ENCODE peak calls at places on chromosomes 3 and 15, in six cellular contexts. One of them, this sample, is unnamed.

GRCh38 chr3:171770689-171771620 is 39.3 kb downstream of the PLD1 start:
- DNase-seq in HEK293T: peak; percentile 67
- DNase-seq in MM.1S: peak; percentile 79
- DNase-seq in ecto neural progenitor cell: no peak
- DNase-seq in M059J: peak; percentile 55
- DNase-seq in GM04504: no peak
- DNase-seq in this sample: peak; percentile 80

GRCh38 chr3:43176666-43177065 is 70.8 kb upstream of the POMGNT2 start:
- DNase-seq in GM04504: no peak
- DNase-seq in HEK293T: no peak
- DNase-seq in MM.1S: no peak
- DNase-seq in M059J: no peak
- DNase-seq in ecto neural progenitor cell: no peak
- DNase-seq in this sample: no peak

GRCh38 chr3:167450675-167451074 is 23.2 kb downstream of the SERPINI2 start:
- DNase-seq in HEK293T: no peak
- DNase-seq in M059J: no peak
- DNase-seq in ecto neural progenitor cell: peak; percentile 43
- DNase-seq in MM.1S: no peak
- DNase-seq in GM04504: no peak
- DNase-seq in this sample: no peak

GRCh38 chr15:99228120-99228770 is 21.1 kb downstream of the TTC23 start:
- DNase-seq in HEK293T: no peak
- DNase-seq in ecto neural progenitor cell: no peak
- DNase-seq in M059J: no peak
- DNase-seq in GM04504: no peak
- DNase-seq in MM.1S: no peak
- DNase-seq in this sample: no peak

GRCh38 chr3:133591271-133591742 is 17.8 kb downstream of the CDV3 start:
- DNase-seq in ecto neural progenitor cell: no peak
- DNase-seq in MM.1S: no peak
- DNase-seq in GM04504: no peak
- DNase-seq in M059J: peak; percentile 84
- DNase-seq in HEK293T: no peak
- DNase-seq in this sample: peak; percentile 72

GRCh38 chr3:72821170-72821781 is 27.0 kb downstream of the SHQ1 start:
- DNase-seq in MM.1S: no peak
- DNase-seq in M059J: peak; percentile 76
- DNase-seq in GM04504: peak; percentile 80
- DNase-seq in HEK293T: no peak
- DNase-seq in ecto neural progenitor cell: no peak
- DNase-seq in this sample: peak; percentile 68

GRCh38 chr3:64627471-64628321 is 60.1 kb downstream of the ADAMTS9 start:
- DNase-seq in ecto neural progenitor cell: no peak
- DNase-seq in GM04504: no peak
- DNase-seq in MM.1S: no peak
- DNase-seq in M059J: no peak
- DNase-seq in HEK293T: no peak
- DNase-seq in this sample: peak; percentile 88

GRCh38 chr3:183892610-183893214 is 8.0 kb upstream of the PARL start:
- DNase-seq in M059J: no peak
- DNase-seq in ecto neural progenitor cell: no peak
- DNase-seq in GM04504: no peak
- DNase-seq in HEK293T: no peak
- DNase-seq in MM.1S: no peak
- DNase-seq in this sample: no peak

GRCh38 chr3:168071971-168072645 is 23.6 kb downstream of the GOLIM4 start:
- DNase-seq in ecto neural progenitor cell: no peak
- DNase-seq in GM04504: no peak
- DNase-seq in HEK293T: no peak
- DNase-seq in MM.1S: no peak
- DNase-seq in M059J: peak; percentile 72
- DNase-seq in this sample: no peak

GRCh38 chr15:29516929-29517328 is 247.3 kb upstream of the NSMCE3 start:
- DNase-seq in M059J: peak; percentile 13
- DNase-seq in ecto neural progenitor cell: no peak
- DNase-seq in GM04504: no peak
- DNase-seq in HEK293T: no peak
- DNase-seq in MM.1S: no peak
- DNase-seq in this sample: peak; percentile 52

GRCh38 chr3:46491089-46492070 is 6.4 kb upstream of the RTP3 start:
- DNase-seq in GM04504: no peak
- DNase-seq in M059J: peak; percentile 32
- DNase-seq in HEK293T: no peak
- DNase-seq in MM.1S: no peak
- DNase-seq in ecto neural progenitor cell: no peak
- DNase-seq in this sample: no peak

GRCh38 chr3:150887031-150887430 is 18.2 kb downstream of the MINDY4B start:
- DNase-seq in GM04504: no peak
- DNase-seq in M059J: peak; percentile 9
- DNase-seq in ecto neural progenitor cell: no peak
- DNase-seq in MM.1S: no peak
- DNase-seq in HEK293T: no peak
- DNase-seq in this sample: no peak

GRCh38 chr15:29805043-29805707 is 17.1 kb downstream of the TJP1 start:
- DNase-seq in M059J: peak; percentile 78
- DNase-seq in GM04504: peak; percentile 71
- DNase-seq in HEK293T: no peak
- DNase-seq in ecto neural progenitor cell: no peak
- DNase-seq in MM.1S: no peak
- DNase-seq in this sample: peak; percentile 52

GRCh38 chr3:25725810-25726209 is 57.4 kb downstream of the NGLY1 start:
- DNase-seq in M059J: no peak
- DNase-seq in HEK293T: no peak
- DNase-seq in MM.1S: no peak
- DNase-seq in ecto neural progenitor cell: no peak
- DNase-seq in GM04504: no peak
- DNase-seq in this sample: no peak

GRCh38 chr3:127938800-127939199 is 23.8 kb downstream of the KBTBD12 start:
- DNase-seq in M059J: no peak
- DNase-seq in HEK293T: no peak
- DNase-seq in ecto neural progenitor cell: no peak
- DNase-seq in GM04504: no peak
- DNase-seq in MM.1S: no peak
- DNase-seq in this sample: no peak

GRCh38 chr3:66303556-66303955 is 82.8 kb downstream of the SLC25A26 start:
- DNase-seq in ecto neural progenitor cell: no peak
- DNase-seq in HEK293T: no peak
- DNase-seq in M059J: no peak
- DNase-seq in MM.1S: no peak
- DNase-seq in GM04504: no peak
- DNase-seq in this sample: peak; percentile 80

GRCh38 chr3:171284308-171285075 is 175.7 kb downstream of the TNIK start:
- DNase-seq in MM.1S: no peak
- DNase-seq in GM04504: peak; percentile 80
- DNase-seq in ecto neural progenitor cell: no peak
- DNase-seq in M059J: peak; percentile 99
- DNase-seq in HEK293T: no peak
- DNase-seq in this sample: peak; percentile 93

GRCh38 chr3:118144919-118145318 is 889.7 kb downstream of the IGSF11 start:
- DNase-seq in HEK293T: no peak
- DNase-seq in ecto neural progenitor cell: no peak
- DNase-seq in MM.1S: peak; percentile 93
- DNase-seq in M059J: no peak
- DNase-seq in GM04504: no peak
- DNase-seq in this sample: no peak

GRCh38 chr3:24259901-24260512 is 234.6 kb downstream of the THRB start:
- DNase-seq in GM04504: no peak
- DNase-seq in M059J: peak; percentile 50
- DNase-seq in MM.1S: peak; percentile 31
- DNase-seq in HEK293T: no peak
- DNase-seq in ecto neural progenitor cell: no peak
- DNase-seq in this sample: peak; percentile 41

GRCh38 chr3:65348596-65348995 is 660.8 kb upstream of the ADAMTS9 start:
- DNase-seq in MM.1S: no peak
- DNase-seq in M059J: peak; percentile 65
- DNase-seq in HEK293T: no peak
- DNase-seq in GM04504: peak; percentile 37
- DNase-seq in ecto neural progenitor cell: no peak
- DNase-seq in this sample: no peak

GRCh38 chr3:48504051-48504946 is at the start of gene SHISA5:
- DNase-seq in GM04504: peak; percentile 38
- DNase-seq in MM.1S: no peak
- DNase-seq in M059J: peak; percentile 69
- DNase-seq in ecto neural progenitor cell: peak; percentile 80
- DNase-seq in HEK293T: peak; percentile 57
- DNase-seq in this sample: peak; percentile 72

This sample was measured in kidney tubule cell.